ENCODE peak calls at places on chromosomes 11 and 22, in four cellular contexts. M is neuronal stem cell, D is mesenchymal stem cell, Q is endothelial cell of umbilical vein. R is an unnamed sample.

GRCh38 chr11:125167954-125168821 is 3.6 kb downstream of the PKNOX2 start:
- DNase-seq in M (no peak), D (peak), Q (no peak), R (peak)

GRCh38 chr11:64767344-64768299 is 7.8 kb upstream of the PYGM start:
- DNase-seq in M (peak), D (peak), Q (peak), R (peak)

GRCh38 chr22:30561402-30562154 is 12.9 kb downstream of the GAL3ST1 start:
- DNase-seq in M (no peak), D (no peak), Q (no peak), R (no peak)

GRCh38 chr11:46338988-46339666 is 8.1 kb upstream of the DGKZ start:
- DNase-seq in M (no peak), D (peak), Q (no peak), R (peak)

GRCh38 chr22:41862530-41863266 is 29.8 kb downstream of the SREBF2 start:
- DNase-seq in M (no peak), D (peak), Q (no peak), R (peak)

GRCh38 chr11:2686360-2687222 is 13.2 kb downstream of the KCNQ1OT1 start:
- DNase-seq in M (no peak), D (no peak), Q (no peak), R (no peak)

GRCh38 chr11:107963091-107963490 is 34.8 kb downstream of the RAB39A start:
- DNase-seq in M (no peak), D (no peak), Q (no peak), R (no peak)

GRCh38 chr22:29205598-29206371 is at the start of gene EMID1:
- DNase-seq in M (peak), D (peak), Q (peak), R (peak)

GRCh38 chr11:133311230-133311629 is 221.1 kb downstream of the OPCML start:
- DNase-seq in M (no peak), D (no peak), Q (no peak), R (no peak)
- H3K4me3 ChIP-seq in M (no peak), D (no peak), Q (no peak), R (no peak)

GRCh38 chr22:39504071-39504470 is 2.0 kb downstream of the MIEF1 start:
- DNase-seq in M (no peak), D (no peak), Q (no peak), R (no peak)

GRCh38 chr22:39512026-39512425 is 8.3 kb upstream of the ATF4 start:
- DNase-seq in M (no peak), D (no peak), Q (no peak), R (no peak)

GRCh38 chr22:39511226-39511625 is 9.1 kb upstream of the ATF4 start:
- DNase-seq in M (no peak), D (no peak), Q (no peak), R (no peak)

GRCh38 chr22:39510529-39511149 is 8.5 kb downstream of the MIEF1 start:
- DNase-seq in M (no peak), D (no peak), Q (no peak), R (no peak)

GRCh38 chr22:39508393-39508792 is 6.3 kb downstream of the MIEF1 start:
- DNase-seq in M (no peak), D (no peak), Q (no peak), R (no peak)
- H3K9ac ChIP-seq in M (no peak), D (peak), Q (no peak), R (no peak)

GRCh38 chr22:47154621-47155081 is 392.2 kb downstream of the TBC1D22A start:
- DNase-seq in M (no peak), D (no peak), Q (no peak), R (peak)

GRCh38 chr22:47153854-47154542 is 391.5 kb downstream of the TBC1D22A start:
- DNase-seq in M (no peak), D (no peak), Q (no peak), R (no peak)

GRCh38 chr22:47155912-47156311 is 393.5 kb downstream of the TBC1D22A start:
- DNase-seq in M (no peak), D (no peak), Q (no peak), R (no peak)

GRCh38 chr22:47156352-47157092 is 394.1 kb downstream of the TBC1D22A start:
- DNase-seq in M (no peak), D (no peak), Q (no peak), R (no peak)

DNA sequence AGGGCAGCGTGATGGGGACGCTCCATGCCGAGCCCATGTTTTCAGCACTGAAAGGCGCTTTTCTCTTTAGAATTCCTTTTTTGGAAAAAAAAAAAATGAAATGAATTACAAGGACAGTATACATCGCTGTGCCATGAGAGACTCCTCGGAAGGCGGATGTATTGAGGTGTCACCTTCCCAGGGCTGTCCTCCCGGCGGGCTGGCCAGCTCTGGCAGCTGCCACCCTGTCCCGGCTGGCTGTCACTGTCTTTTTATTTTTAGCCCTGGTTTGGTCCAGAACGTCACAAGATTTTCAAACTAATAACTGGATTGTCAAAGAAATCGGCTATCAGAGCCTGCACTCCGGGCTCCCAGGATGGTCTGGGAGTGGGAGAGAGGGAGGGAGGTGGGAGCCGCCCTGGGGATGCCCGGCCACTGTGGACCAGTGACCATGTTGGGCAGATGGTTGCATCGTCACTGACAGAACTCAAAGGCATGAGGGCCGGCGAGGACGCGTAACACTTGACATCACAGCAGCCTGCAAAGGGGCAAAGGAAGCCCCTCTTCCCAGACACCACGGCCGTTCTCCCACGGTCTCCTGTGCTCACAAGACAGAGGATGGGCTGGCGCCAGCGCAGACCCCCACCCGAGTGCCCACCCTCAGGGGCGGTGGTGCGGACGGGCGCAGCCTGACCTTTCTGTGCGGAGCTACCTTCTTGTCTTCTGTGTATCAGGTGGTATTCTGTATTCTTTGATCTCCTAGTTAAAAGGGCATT is 392.9 kb downstream of the TBC1D22A start:
- DNase-seq in M (no peak), D (no peak), Q (no peak), R (no peak)
- H3K4me3 ChIP-seq in M (no peak), D (no peak), Q (no peak), R (peak)

DNA sequence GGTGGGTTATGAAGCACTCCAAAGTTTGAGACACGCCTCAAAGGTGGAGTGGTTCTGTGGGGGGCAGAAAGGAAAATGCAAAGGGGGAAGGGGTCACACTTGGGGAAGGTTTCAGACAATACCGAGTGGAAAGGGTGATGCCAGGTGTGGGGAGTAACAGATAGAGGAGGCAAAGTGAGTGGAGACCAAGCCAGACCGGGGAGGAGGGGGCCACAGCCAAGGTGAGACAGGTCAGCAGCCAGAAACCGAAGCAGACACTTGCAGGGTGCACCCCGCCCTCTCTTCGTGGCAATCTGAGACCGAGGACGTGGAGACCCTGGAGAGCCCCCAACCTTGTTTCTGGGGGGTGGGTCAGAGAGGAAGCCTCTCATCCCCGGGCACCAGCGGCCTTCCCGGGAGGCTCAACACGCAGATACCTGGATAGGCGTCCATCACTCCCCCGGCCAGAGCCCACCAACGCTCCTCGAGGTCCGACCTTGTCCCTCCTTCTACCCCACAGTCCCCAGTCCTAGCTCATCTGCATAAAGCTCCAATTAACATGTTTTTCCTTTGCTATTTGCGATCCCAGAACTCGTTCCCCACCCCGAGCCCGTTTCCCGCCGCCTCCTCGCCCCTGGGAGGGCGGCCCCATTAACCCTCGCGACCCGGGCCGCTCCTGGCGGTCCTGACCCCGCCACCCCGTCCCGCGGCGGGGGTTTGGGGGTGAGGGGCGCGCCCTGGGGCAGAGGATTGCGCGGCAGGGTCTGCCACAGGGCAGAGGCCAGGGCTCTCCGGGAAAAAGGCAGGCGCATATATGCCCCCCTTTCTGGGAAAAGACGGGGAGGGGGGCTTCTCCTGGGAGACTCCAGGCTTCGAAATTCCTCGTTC is 21.8 kb downstream of the RTN4RL2 start:
- DNase-seq in M (no peak), D (no peak), Q (no peak), R (no peak)
- H3K9ac ChIP-seq in M (peak), D (peak), Q (no peak), R (no peak)

GRCh38 chr22:44718418-44718817 is 16.4 kb downstream of the PRR5 start:
- DNase-seq in M (no peak), D (no peak), Q (no peak), R (no peak)

GRCh38 chr22:44712156-44712555 is 10.2 kb downstream of the PRR5 start:
- DNase-seq in M (no peak), D (no peak), Q (no peak), R (no peak)

GRCh38 chr22:44712962-44713361 is 11.0 kb downstream of the PRR5 start:
- DNase-seq in M (no peak), D (no peak), Q (no peak), R (no peak)

GRCh38 chr22:44711701-44712100 is 9.7 kb downstream of the PRR5 start:
- DNase-seq in M (no peak), D (no peak), Q (no peak), R (no peak)

GRCh38 chr22:44714703-44715350 is 12.8 kb downstream of the PRR5 start:
- DNase-seq in M (no peak), D (no peak), Q (peak), R (no peak)
- H3K4me3 ChIP-seq in M (no peak), D (no peak), Q (no peak), R (no peak)

DNA sequence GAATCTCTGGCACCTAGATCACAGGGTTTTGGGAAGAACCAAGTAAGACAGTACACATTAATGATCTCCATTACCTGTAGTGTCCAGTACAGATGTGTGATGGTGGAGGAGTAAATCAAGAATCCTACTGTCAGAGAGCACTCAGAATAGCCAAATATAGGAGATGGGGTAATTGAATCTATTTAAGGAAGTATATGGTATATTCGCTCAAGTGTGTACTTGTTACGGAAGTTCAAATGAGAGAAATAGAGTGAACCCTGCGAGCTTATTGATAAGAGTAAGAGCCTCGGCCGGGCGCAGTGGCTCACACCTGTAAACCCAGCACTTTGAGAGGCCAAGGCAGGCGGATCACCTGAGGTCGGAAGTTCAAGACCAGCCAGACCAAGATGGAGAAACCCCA is 2.2 kb downstream of the SPCS2 start:
- DNase-seq in M (no peak), D (no peak), Q (no peak), R (no peak)
- H3K9ac ChIP-seq in M (no peak), D (no peak), Q (no peak), R (no peak)

DNA sequence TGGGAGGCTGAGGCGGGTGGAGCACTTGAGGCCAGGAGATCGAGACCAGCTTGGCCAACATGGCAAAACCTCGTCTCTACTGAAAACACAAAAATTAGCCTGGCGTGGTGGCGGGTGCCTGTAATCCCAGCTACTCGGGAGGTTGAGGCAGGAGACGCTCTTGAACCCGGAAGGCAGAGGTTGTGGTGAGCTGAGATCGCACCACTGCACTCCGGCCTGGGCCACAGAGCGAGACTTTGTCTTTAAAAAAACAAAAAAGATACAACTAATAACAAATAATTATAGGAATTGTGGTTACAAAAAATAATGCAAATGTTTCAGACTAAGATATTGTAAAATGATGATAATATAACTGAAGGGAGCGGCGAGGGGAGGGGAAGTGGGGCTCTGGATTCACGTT is 90.3 kb upstream of the RTL6 start:
- DNase-seq in M (no peak), D (no peak), Q (no peak), R (no peak)
- H3K4me3 ChIP-seq in M (no peak), D (no peak), Q (no peak), R (no peak)

GRCh38 chr11:32034680-32035079 is 56.2 kb upstream of the RCN1 start:
- DNase-seq in M (no peak), D (no peak), Q (no peak), R (no peak)
- H3K9ac ChIP-seq in M (no peak), D (peak), Q (no peak), R (peak)

R was measured in adipocyte.